ENCODE peak calls at places on chromosomes 12 and 14, in ten cellular contexts. Q, T, H, E, N, C, L, Z, J and Y are unnamed samples.

GRCh38 chr14:67510836-67511235 is 22.3 kb upstream of the PLEKHH1 start:
- DNase-seq in C (no peak), T (no peak), E (no peak), J (no peak), Z (no peak), N (no peak), L (peak), Q (no peak), H (no peak), Y (no peak)

GRCh38 chr12:31634620-31635019 is 24.9 kb upstream of the ETFBKMT start:
- DNase-seq in Z (no peak), N (no peak), C (no peak), L (no peak), Q (no peak), J (no peak), T (no peak), E (no peak), H (no peak), Y (no peak)

GRCh38 chr12:6792522-6793201 is 3.3 kb downstream of the CD4 start:
- DNase-seq in L (no peak), Q (no peak), E (peak), Z (peak), J (no peak), H (no peak), C (no peak), T (no peak), N (no peak), Y (no peak)

GRCh38 chr12:57568838-57569237 is 19.0 kb downstream of the KIF5A start:
- DNase-seq in Z (no peak), C (no peak), J (no peak), T (no peak), H (no peak), L (no peak), E (no peak), N (no peak), Q (no peak), Y (no peak)

GRCh38 chr14:78835052-78835451 is 664.9 kb downstream of the NRXN3 start:
- DNase-seq in L (no peak), Z (no peak), N (no peak), E (no peak), T (no peak), Q (no peak), J (no peak), H (no peak), C (no peak), Y (no peak)

GRCh38 chr12:18828483-18828882 is 90.6 kb downstream of the CAPZA3 start:
- DNase-seq in Z (no peak), Q (no peak), C (no peak), L (no peak), T (no peak), N (no peak), E (no peak), H (no peak), J (no peak), Y (no peak)

GRCh38 chr14:67721851-67722250 is 20.2 kb downstream of the RDH12 start:
- DNase-seq in C (no peak), J (no peak), L (no peak), T (no peak), Q (no peak), N (no peak), H (no peak), E (no peak), Z (no peak), Y (no peak)

GRCh38 chr14:50339178-50339804 is 27.2 kb downstream of the DMAC2L start:
- DNase-seq in Q (no peak), N (no peak), H (no peak), Z (no peak), C (no peak), T (no peak), J (no peak), E (no peak), L (no peak), Y (no peak)

GRCh38 chr12:128662106-128662505 is 161.7 kb downstream of the SLC15A4 start:
- DNase-seq in E (no peak), Q (no peak), H (no peak), N (no peak), J (no peak), T (no peak), L (no peak), Z (no peak), C (no peak), Y (no peak)

GRCh38 chr12:1527789-1528188 is 66.6 kb downstream of the FBXL14 start:
- DNase-seq in Q (no peak), L (peak), C (peak), Z (no peak), E (no peak), H (peak), N (no peak), J (no peak), T (no peak), Y (no peak)

GRCh38 chr14:51533160-51533559 is 118.5 kb upstream of the FRMD6 start:
- DNase-seq in N (no peak), H (peak), Q (no peak), E (no peak), T (no peak), J (no peak), C (no peak), Z (no peak), L (peak), Y (no peak)

GRCh38 chr12:62802321-62802720 is 132.6 kb downstream of the PPM1H start:
- DNase-seq in C (no peak), N (no peak), J (no peak), E (no peak), Q (no peak), Z (no peak), T (no peak), L (no peak), H (no peak), Y (no peak)

GRCh38 chr12:3150820-3151590 is 73.8 kb downstream of the TSPAN9 start:
- DNase-seq in H (peak), T (no peak), L (no peak), Z (no peak), J (no peak), E (no peak), Q (no peak), C (no peak), N (no peak), Y (peak)

GRCh38 chr12:103930787-103931536 is 752 bp downstream of the HSP90B1 start:
- DNase-seq in Z (peak), E (no peak), J (no peak), C (peak), Q (no peak), L (peak), N (peak), T (peak), H (no peak), Y (no peak)

GRCh38 chr12:6266431-6267006 is 44.0 kb upstream of the PLEKHG6 start:
- DNase-seq in C (no peak), E (no peak), T (no peak), Z (peak), L (no peak), J (no peak), Q (no peak), N (peak), H (no peak), Y (no peak)

GRCh38 chr14:96212140-96212539 is 7.5 kb downstream of the BDKRB2 start:
- DNase-seq in E (no peak), C (no peak), Q (no peak), N (no peak), Z (no peak), T (no peak), H (no peak), J (no peak), L (peak), Y (no peak)

GRCh38 chr12:77189463-77189862 is 124.1 kb upstream of the E2F7 start:
- DNase-seq in H (no peak), T (no peak), Z (no peak), L (peak), J (no peak), N (no peak), Q (no peak), C (no peak), E (no peak), Y (no peak)

GRCh38 chr12:22543246-22544037 is 900 bp downstream of the C2CD5 start:
- DNase-seq in E (peak), N (peak), T (peak), Z (peak), J (peak), H (no peak), Q (peak), L (peak), C (peak), Y (no peak)

GRCh38 chr12:69630191-69630590 is 19.5 kb upstream of the LRRC10 start:
- DNase-seq in Q (no peak), E (no peak), H (peak), N (no peak), J (no peak), L (peak), T (no peak), Z (no peak), C (no peak), Y (no peak)

GRCh38 chr12:124013073-124013472 is 40.1 kb downstream of the ZNF664 start:
- DNase-seq in T (no peak), E (no peak), Q (no peak), J (no peak), C (no peak), H (no peak), N (no peak), L (no peak), Z (no peak), Y (no peak)

GRCh38 chr12:57169969-57170368 is 22.6 kb upstream of the LRP1-AS start:
- DNase-seq in N (no peak), J (no peak), T (no peak), L (no peak), H (no peak), C (no peak), Q (no peak), E (no peak), Z (no peak), Y (no peak)

GRCh38 chr12:132218915-132219314 is 74.7 kb downstream of the NOC4L start:
- DNase-seq in C (peak), H (peak), L (no peak), Q (peak), N (no peak), Z (no peak), J (no peak), E (peak), T (peak), Y (peak)

GRCh38 chr14:74663884-74664283 is 49.0 kb downstream of the AREL1 start:
- DNase-seq in Z (no peak), N (no peak), C (no peak), H (no peak), Q (no peak), T (no peak), L (no peak), E (no peak), J (no peak), Y (no peak)

GRCh38 chr12:124292385-124292784 is 2.5 kb upstream of the RFLNA start:
- DNase-seq in H (no peak), J (no peak), Z (no peak), E (no peak), Q (no peak), C (no peak), L (no peak), T (no peak), N (no peak), Y (no peak)

GRCh38 chr14:104295681-104296387 is 157.4 kb downstream of the KIF26A start:
- DNase-seq in H (no peak), C (no peak), E (no peak), T (no peak), L (no peak), N (no peak), J (no peak), Z (peak), Q (no peak), Y (no peak)

GRCh38 chr14:77037338-77037782 is 8.9 kb upstream of the IRF2BPL start:
- DNase-seq in C (no peak), Q (no peak), Z (no peak), T (no peak), E (no peak), J (no peak), L (no peak), N (no peak), H (no peak), Y (no peak)

GRCh38 chr14:20970983-20971704 is 15.9 kb downstream of the RNASE2 start:
- DNase-seq in Q (peak), Z (peak), T (peak), H (peak), J (peak), E (peak), N (peak), C (peak), L (peak), Y (peak)

GRCh38 chr12:131720241-131720640 is 9.4 kb downstream of the SFSWAP start:
- DNase-seq in C (no peak), E (no peak), N (no peak), T (no peak), H (no peak), Z (no peak), Q (no peak), L (no peak), J (no peak), Y (no peak)

GRCh38 chr12:84131076-84131475 is 781.5 kb downstream of the SLC6A15 start:
- DNase-seq in T (no peak), H (no peak), Q (no peak), L (peak), N (no peak), E (no peak), C (no peak), Z (no peak), J (no peak), Y (no peak)

GRCh38 chr14:95496111-95496681 is 20.3 kb downstream of the SYNE3 start:
- DNase-seq in N (no peak), E (no peak), Q (no peak), Z (no peak), J (no peak), C (no peak), H (no peak), L (peak), T (no peak), Y (no peak)

GRCh38 chr14:104192146-104192882 is 53.9 kb downstream of the KIF26A start:
- DNase-seq in Z (no peak), E (no peak), T (no peak), L (no peak), H (no peak), N (no peak), J (no peak), C (no peak), Q (no peak), Y (no peak)

GRCh38 chr12:117533687-117534086 is 172.3 kb upstream of the NOS1 start:
- DNase-seq in Q (no peak), E (no peak), N (no peak), T (no peak), Z (no peak), J (no peak), H (no peak), C (no peak), L (no peak), Y (no peak)

GRCh38 chr12:118035194-118036041 is 18.9 kb downstream of the RFC5 start:
- DNase-seq in N (no peak), L (peak), Q (no peak), C (peak), E (no peak), H (no peak), J (no peak), Z (no peak), T (no peak), Y (no peak)

GRCh38 chr14:91899213-91899612 is 31.9 kb upstream of the TC2N start:
- DNase-seq in J (no peak), E (no peak), Q (no peak), Z (no peak), L (no peak), T (no peak), H (no peak), N (no peak), C (no peak), Y (no peak)

GRCh38 chr14:35897616-35898111 is 71.5 kb downstream of the BRMS1L start:
- DNase-seq in L (no peak), E (no peak), J (no peak), T (peak), N (no peak), Q (no peak), C (no peak), H (no peak), Z (no peak), Y (no peak)

GRCh38 chr14:100124551-100125088 is 34.8 kb downstream of the DEGS2 start:
- DNase-seq in H (no peak), L (no peak), T (no peak), Q (no peak), J (no peak), Z (no peak), E (no peak), C (no peak), N (no peak), Y (no peak)

GRCh38 chr12:57069522-57069921 is 9.1 kb downstream of the NEMP1 start:
- DNase-seq in H (no peak), Q (peak), T (peak), E (peak), N (peak), J (no peak), C (peak), Z (no peak), L (peak), Y (no peak)

GRCh38 chr12:78167510-78167909 is 336.8 kb downstream of the NAV3 start:
- DNase-seq in T (no peak), H (no peak), C (no peak), Q (no peak), Z (no peak), J (no peak), N (no peak), E (no peak), L (peak), Y (no peak)